ENCODE peak calls at places on chromosomes 5 and 9, in six cellular contexts. G, I, L, N, T and O are unnamed samples.
A peak's percentile ranks its signal among the peaks of the same experiment; 100 is the strongest.

GRCh38 chr9:89179920-89180667 is 1.5 kb upstream of the SHC3 start:
- DNase-seq in I (no peak), G (no peak), T (peak; percentile 82), N (peak; percentile 81), L (peak; percentile 9), O (no peak)

GRCh38 chr5:91362935-91363334 is 20.2 kb downstream of the ARRDC3 start:
- DNase-seq in I (no peak), T (no peak), L (no peak), G (no peak), N (no peak), O (no peak)

GRCh38 chr5:123414975-123415374 is 8.2 kb downstream of the CEP120 start:
- DNase-seq in G (no peak), T (no peak), L (no peak), I (no peak), N (no peak), O (no peak)

GRCh38 chr5:57655228-57655627 is 172.6 kb upstream of the ACTBL2 start:
- DNase-seq in T (no peak), L (no peak), N (no peak), I (no peak), G (no peak), O (no peak)

GRCh38 chr5:61802456-61802855 is 470.4 kb downstream of the ZSWIM6 start:
- DNase-seq in N (no peak), G (no peak), L (no peak), I (no peak), T (no peak), O (no peak)

GRCh38 chr5:141402553-141403328 is at the start of gene PCDHGA9:
- DNase-seq in N (no peak), I (no peak), T (no peak), G (no peak), L (peak; percentile 38), O (no peak)

GRCh38 chr5:1255081-1255561 is 29.9 kb downstream of the SLC6A18 start:
- DNase-seq in G (no peak), T (no peak), N (no peak), L (no peak), I (no peak), O (no peak)

GRCh38 chr5:15499528-15500325 is at the start of gene FBXL7:
- DNase-seq in I (peak; percentile 25), G (no peak), N (peak; percentile 88), T (peak; percentile 4), L (no peak), O (no peak)

GRCh38 chr9:124520206-124520596 is 13.0 kb upstream of the NR5A1 start:
- DNase-seq in N (no peak), L (no peak), G (no peak), T (peak; percentile 93), I (no peak), O (no peak)

GRCh38 chr9:38067611-38067891 is 1.5 kb downstream of the SHB start:
- DNase-seq in G (no peak), L (peak; percentile 28), I (no peak), N (peak; percentile 64), T (no peak), O (no peak)

GRCh38 chr9:73133921-73134407 is 17.7 kb upstream of the ANXA1 start:
- DNase-seq in L (peak; percentile 51), G (peak; percentile 42), N (no peak), T (no peak), I (no peak), O (no peak)

DNA sequence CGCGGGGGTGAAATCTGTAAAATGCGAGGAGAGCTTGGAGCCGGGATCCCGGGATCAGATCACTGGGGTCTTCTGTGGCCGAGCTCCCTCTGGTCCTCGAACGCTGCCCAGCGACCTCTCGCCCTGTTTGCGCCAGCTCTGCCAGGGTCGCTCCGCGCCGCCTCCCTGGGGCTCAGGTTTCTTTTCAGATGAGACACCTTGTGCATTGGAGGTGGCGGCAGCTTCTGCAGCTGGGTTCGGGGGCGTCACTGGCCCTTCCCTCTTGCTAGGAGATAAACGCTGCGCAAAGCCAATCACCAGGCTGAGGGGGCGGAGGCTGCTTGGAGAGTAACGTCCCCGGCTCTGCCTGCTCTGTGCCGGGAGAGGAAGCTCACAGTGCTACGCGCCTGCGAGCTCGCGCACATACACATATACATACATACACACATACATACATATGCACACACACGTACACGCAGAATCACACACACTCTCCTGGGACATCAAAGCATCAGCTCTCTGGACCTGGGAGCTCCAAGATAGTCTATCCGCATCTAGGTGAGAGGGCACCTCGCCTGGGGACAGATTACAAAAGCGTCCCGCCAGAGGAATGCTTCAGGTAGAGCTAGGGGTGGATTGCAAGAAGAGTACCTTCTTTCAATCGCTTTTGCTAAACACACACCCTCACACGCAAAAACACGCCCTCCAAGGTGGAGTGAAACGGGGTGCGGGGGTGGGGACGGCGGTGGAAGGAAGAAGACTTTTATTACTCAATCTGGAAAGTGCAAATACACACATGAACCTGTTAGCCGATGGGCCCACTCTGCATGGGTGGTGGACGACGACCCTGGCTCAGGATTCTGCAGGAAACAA is at the start of gene ST8SIA4:
- DNase-seq in L (peak; percentile 67), I (peak; percentile 37), G (peak; percentile 95), N (peak; percentile 80), T (no peak), O (peak; percentile 46)
- TF ChIP-seq POLR2A in L (peak; percentile 52), I (peak; percentile 91), G (peak; percentile 93), N (peak; percentile 36), T (no peak), O (peak; percentile 92)

GRCh38 chr5:17217421-17218352 is at the start of gene BASP1:
- DNase-seq in T (no peak), I (peak; percentile 64), N (peak; percentile 81), G (no peak), L (no peak), O (peak; percentile 49)

GRCh38 chr5:17216176-17216973 is 1.1 kb upstream of the BASP1 start:
- DNase-seq in G (peak; percentile 62), T (peak; percentile 42), L (peak; percentile 62), I (peak; percentile 41), N (peak; percentile 84), O (peak; percentile 38)

GRCh38 chr5:17218353-17219005 is 1.0 kb downstream of the BASP1 start:
- DNase-seq in L (no peak), I (no peak), N (peak; percentile 62), T (no peak), G (no peak), O (no peak)

GRCh38 chr5:17219006-17219422 is 1.6 kb downstream of the BASP1 start:
- DNase-seq in N (peak; percentile 79), L (no peak), G (no peak), I (no peak), T (no peak), O (no peak)

GRCh38 chr5:17216974-17217325 is 481 bp upstream of the BASP1 start:
- DNase-seq in L (no peak), G (no peak), I (peak; percentile 25), N (no peak), T (no peak), O (no peak)
- TF ChIP-seq TAF1 in L (no peak), G (no peak), I (no peak), N (no peak), T (no peak), O (no peak)

GRCh38 chr5:156414381-156414780 is 87.4 kb downstream of the SGCD start:
- DNase-seq in N (no peak), G (no peak), T (no peak), I (no peak), L (no peak), O (no peak)
- TF ChIP-seq POLR2A in N (no peak), G (no peak), T (no peak), I (no peak), L (no peak), O (no peak)

GRCh38 chr5:124554746-124555145 is 191.7 kb downstream of the ZNF608 start:
- DNase-seq in N (no peak), T (no peak), I (no peak), G (no peak), L (no peak), O (no peak)
- TF ChIP-seq TAF1 in N (no peak), T (no peak), I (no peak), G (no peak), L (no peak), O (no peak)

GRCh38 chr9:96047741-96048115 is 172.2 kb downstream of the ERCC6L2 start:
- DNase-seq in N (no peak), G (no peak), T (no peak), L (no peak), I (no peak), O (no peak)

GRCh38 chr9:96050048-96050875 is 174.8 kb downstream of the ERCC6L2 start:
- DNase-seq in G (no peak), L (no peak), N (no peak), T (no peak), I (no peak), O (no peak)

GRCh38 chr9:96050876-96051185 is 175.3 kb downstream of the ERCC6L2 start:
- DNase-seq in L (no peak), T (no peak), I (no peak), G (no peak), N (no peak), O (no peak)

GRCh38 chr9:96048116-96048953 is 172.8 kb downstream of the ERCC6L2 start:
- DNase-seq in T (peak; percentile 51), L (no peak), I (no peak), G (no peak), N (peak; percentile 66), O (no peak)

DNA sequence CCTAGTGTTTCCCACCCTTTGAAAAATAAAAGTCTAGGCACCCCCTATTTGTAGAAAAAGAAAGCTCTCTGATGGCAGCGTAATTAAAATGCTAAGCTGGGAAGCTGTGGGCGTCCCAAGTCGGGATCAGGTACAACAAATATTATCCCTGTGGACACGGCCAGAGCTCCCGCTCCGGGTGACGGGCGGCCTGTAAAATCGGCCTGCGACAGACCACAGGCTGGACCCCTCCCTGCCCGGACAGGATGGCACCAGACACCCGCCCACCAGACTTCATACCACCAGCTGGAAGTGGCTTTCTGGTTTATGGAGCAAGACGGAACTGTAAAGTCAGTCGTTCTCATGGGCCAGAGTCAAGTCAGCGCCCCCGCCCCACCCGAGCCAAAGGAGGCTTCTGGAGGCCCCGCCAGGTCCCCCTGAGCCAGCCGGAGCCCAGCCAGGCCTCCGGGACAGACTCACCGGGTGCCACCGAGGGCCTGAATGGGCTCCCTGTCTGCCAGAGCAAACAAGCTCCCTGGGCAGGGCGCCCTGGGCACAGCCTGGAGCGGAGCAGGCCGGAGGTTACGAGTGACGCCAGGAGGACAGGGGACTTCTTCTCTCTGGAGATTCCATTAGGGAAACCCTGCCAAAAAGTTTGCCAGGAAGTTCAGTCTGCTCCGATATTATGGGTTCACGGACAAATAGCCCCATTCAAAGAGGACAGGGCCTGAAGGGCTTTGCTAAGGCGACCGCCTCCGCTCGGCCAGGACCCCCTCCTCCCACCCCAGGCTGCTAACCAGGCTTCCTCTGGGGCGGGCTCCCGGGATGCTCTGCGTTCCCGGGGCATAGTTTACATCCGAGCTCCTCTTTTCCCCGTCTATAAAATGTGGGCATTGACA is 173.7 kb downstream of the ERCC6L2 start:
- DNase-seq in I (no peak), G (no peak), L (no peak), T (no peak), N (no peak), O (no peak)
- TF ChIP-seq POLR2A in I (no peak), G (no peak), L (no peak), T (no peak), N (no peak), O (no peak)

GRCh38 chr5:172399826-172400225 is 54.5 kb downstream of the SH3PXD2B start:
- DNase-seq in N (no peak), T (no peak), L (no peak), G (no peak), I (no peak), O (no peak)
- TF ChIP-seq TAF1 in N (no peak), T (no peak), L (no peak), G (no peak), I (no peak), O (no peak)